ENCODE peak calls at places on chromosomes 16 and 17, in ten cellular contexts. T, E, N, U, B, D, P, J, O and F are unnamed samples.

GRCh38 chr17:29732613-29733012 is 109.9 kb upstream of the CORO6 start:
- DNase-seq in T (no peak), E (no peak), N (peak), U (no peak), B (no peak), D (no peak), P (no peak), J (no peak), O (no peak), F (no peak)

GRCh38 chr17:13346081-13346533 is 255.6 kb downstream of the HS3ST3A1 start:
- DNase-seq in T (no peak), E (no peak), N (peak), U (no peak), B (no peak), D (no peak), P (no peak), J (no peak), O (no peak), F (no peak)

GRCh38 chr16:72807287-72807686 is 240.6 kb downstream of the ZFHX3 start:
- DNase-seq in T (no peak), E (no peak), N (no peak), U (no peak), B (no peak), D (no peak), P (no peak), J (no peak), O (no peak), F (no peak)

GRCh38 chr16:27642753-27643152 is 92.8 kb downstream of the KATNIP start:
- DNase-seq in T (peak), E (no peak), N (peak), U (no peak), B (peak), D (no peak), P (no peak), J (no peak), O (no peak), F (no peak)

GRCh38 chr16:2507052-2507678 is 6.6 kb upstream of the ATP6V0C start:
- DNase-seq in T (no peak), E (peak), N (no peak), U (peak), B (no peak), D (no peak), P (no peak), J (no peak), O (no peak), F (peak)

GRCh38 chr16:49617016-49617569 is 238.8 kb downstream of the ZNF423 start:
- DNase-seq in T (no peak), E (no peak), N (no peak), U (no peak), B (no peak), D (no peak), P (no peak), J (no peak), O (no peak), F (no peak)

GRCh38 chr17:56918916-56919315 is 5.1 kb upstream of the TRIM25 start:
- DNase-seq in T (no peak), E (no peak), N (peak), U (no peak), B (no peak), D (no peak), P (no peak), J (no peak), O (no peak), F (no peak)

GRCh38 chr16:56999409-57000270 is 10.3 kb downstream of the NLRC5 start:
- DNase-seq in T (no peak), E (no peak), N (no peak), U (no peak), B (no peak), D (no peak), P (no peak), J (no peak), O (no peak), F (peak)

GRCh38 chr16:12659871-12660270 is 143.8 kb downstream of the CPPED1 start:
- DNase-seq in T (no peak), E (no peak), N (no peak), U (no peak), B (no peak), D (no peak), P (no peak), J (no peak), O (no peak), F (no peak)

GRCh38 chr17:73725794-73726193 is 81.5 kb upstream of the SDK2 start:
- DNase-seq in T (no peak), E (no peak), N (no peak), U (no peak), B (no peak), D (no peak), P (no peak), J (no peak), O (no peak), F (no peak)

GRCh38 chr16:2341456-2342447 is 1.2 kb upstream of the ABCA3 start:
- DNase-seq in T (peak), E (peak), N (no peak), U (no peak), B (peak), D (no peak), P (no peak), J (no peak), O (no peak), F (no peak)

GRCh38 chr16:46690281-46691178 is 1.1 kb downstream of the ORC6 start:
- DNase-seq in T (peak), E (no peak), N (peak), U (no peak), B (peak), D (no peak), P (no peak), J (no peak), O (no peak), F (no peak)

GRCh38 chr17:77786740-77787505 is 171.6 kb upstream of the TNRC6C start:
- DNase-seq in T (no peak), E (no peak), N (no peak), U (no peak), B (peak), D (no peak), P (no peak), J (no peak), O (no peak), F (no peak)

GRCh38 chr16:67349172-67349571 is 22.6 kb downstream of the LRRC36 start:
- DNase-seq in T (no peak), E (no peak), N (peak), U (no peak), B (no peak), D (no peak), P (no peak), J (no peak), O (peak), F (no peak)

GRCh38 chr16:67845291-67846062 is 1.3 kb upstream of the NUTF2 start:
- DNase-seq in T (no peak), E (no peak), N (no peak), U (no peak), B (no peak), D (no peak), P (no peak), J (no peak), O (no peak), F (no peak)

GRCh38 chr16:85126731-85127662 is 14.7 kb upstream of the CIBAR2 start:
- DNase-seq in T (no peak), E (no peak), N (peak), U (no peak), B (peak), D (no peak), P (no peak), J (peak), O (peak), F (no peak)

GRCh38 chr16:10629592-10629963 is 49.2 kb upstream of the EMP2 start:
- DNase-seq in T (no peak), E (no peak), N (no peak), U (no peak), B (no peak), D (no peak), P (no peak), J (no peak), O (no peak), F (no peak)

GRCh38 chr16:86096850-86097249 is 197.9 kb downstream of the IRF8 start:
- DNase-seq in T (no peak), E (no peak), N (no peak), U (no peak), B (no peak), D (no peak), P (no peak), J (peak), O (no peak), F (no peak)

GRCh38 chr17:78125976-78126894 is 2.3 kb downstream of the TMC6 start:
- DNase-seq in T (no peak), E (no peak), N (no peak), U (no peak), B (no peak), D (no peak), P (no peak), J (no peak), O (no peak), F (no peak)

GRCh38 chr17:64679710-64680216 is 17.7 kb upstream of the SMURF2 start:
- DNase-seq in T (no peak), E (no peak), N (peak), U (no peak), B (no peak), D (no peak), P (no peak), J (no peak), O (no peak), F (no peak)